ENCODE peak calls at places on chromosomes 3 and 15, in nine cellular contexts. One of them, this sample, is unnamed.
A peak's percentile ranks its signal among the peaks of the same experiment; 100 is the strongest.

GRCh38 chr15:78749831-78750230 is 61.4 kb downstream of the ADAMTS7 start:
- DNase-seq in cardiac fibroblast: no peak
- DNase-seq in stomach: no peak
- DNase-seq in NCI-H345: no peak
- DNase-seq in hypothalamus: no peak
- DNase-seq in substantia nigra: no peak
- DNase-seq in tibial artery: peak; percentile 15
- DNase-seq in H7: peak; percentile 18
- DNase-seq in activated CD4-positive, CD25-positive, alpha-beta regulatory T cell: no peak
- DNase-seq in this sample: no peak

GRCh38 chr15:78007965-78008886 is 69.3 kb downstream of the TBC1D2B start:
- DNase-seq in cardiac fibroblast: peak; percentile 84
- DNase-seq in stomach: peak; percentile 92
- DNase-seq in NCI-H345: no peak
- DNase-seq in hypothalamus: no peak
- DNase-seq in substantia nigra: no peak
- DNase-seq in tibial artery: peak; percentile 81
- DNase-seq in H7: no peak
- DNase-seq in activated CD4-positive, CD25-positive, alpha-beta regulatory T cell: no peak
- DNase-seq in this sample: no peak

GRCh38 chr3:184773341-184774186 is 38.4 kb upstream of the VPS8 start:
- DNase-seq in cardiac fibroblast: no peak
- DNase-seq in stomach: no peak
- DNase-seq in NCI-H345: no peak
- DNase-seq in hypothalamus: no peak
- DNase-seq in substantia nigra: no peak
- DNase-seq in tibial artery: no peak
- DNase-seq in H7: no peak
- DNase-seq in activated CD4-positive, CD25-positive, alpha-beta regulatory T cell: no peak
- DNase-seq in this sample: no peak

GRCh38 chr15:48522911-48523310 is 122.6 kb downstream of the FBN1 start:
- DNase-seq in cardiac fibroblast: no peak
- DNase-seq in stomach: no peak
- DNase-seq in NCI-H345: no peak
- DNase-seq in hypothalamus: no peak
- DNase-seq in substantia nigra: no peak
- DNase-seq in tibial artery: no peak
- DNase-seq in H7: no peak
- DNase-seq in activated CD4-positive, CD25-positive, alpha-beta regulatory T cell: no peak
- DNase-seq in this sample: no peak

GRCh38 chr3:57206423-57206822 is 6.6 kb upstream of the HESX1 start:
- DNase-seq in cardiac fibroblast: no peak
- DNase-seq in stomach: no peak
- DNase-seq in NCI-H345: no peak
- DNase-seq in hypothalamus: no peak
- DNase-seq in substantia nigra: no peak
- DNase-seq in tibial artery: no peak
- DNase-seq in H7: no peak
- DNase-seq in activated CD4-positive, CD25-positive, alpha-beta regulatory T cell: no peak
- DNase-seq in this sample: no peak

GRCh38 chr3:50639055-50639494 is 22.1 kb downstream of the MAPKAPK3 start:
- DNase-seq in cardiac fibroblast: peak; percentile 36
- DNase-seq in stomach: peak; percentile 31
- DNase-seq in NCI-H345: no peak
- DNase-seq in hypothalamus: no peak
- DNase-seq in substantia nigra: no peak
- DNase-seq in tibial artery: no peak
- DNase-seq in H7: no peak
- DNase-seq in activated CD4-positive, CD25-positive, alpha-beta regulatory T cell: no peak
- DNase-seq in this sample: no peak

GRCh38 chr3:148697311-148698189 is at the start of gene AGTR1:
- DNase-seq in cardiac fibroblast: peak; percentile 30
- DNase-seq in stomach: peak; percentile 28
- DNase-seq in NCI-H345: peak; percentile 12
- DNase-seq in hypothalamus: no peak
- DNase-seq in substantia nigra: no peak
- DNase-seq in tibial artery: peak; percentile 82
- DNase-seq in H7: peak; percentile 73
- DNase-seq in activated CD4-positive, CD25-positive, alpha-beta regulatory T cell: no peak
- DNase-seq in this sample: no peak

GRCh38 chr3:24323272-24323671 is 171.4 kb downstream of the THRB start:
- DNase-seq in cardiac fibroblast: no peak
- DNase-seq in stomach: no peak
- DNase-seq in NCI-H345: no peak
- DNase-seq in hypothalamus: no peak
- DNase-seq in substantia nigra: no peak
- DNase-seq in tibial artery: no peak
- DNase-seq in H7: no peak
- DNase-seq in activated CD4-positive, CD25-positive, alpha-beta regulatory T cell: no peak
- DNase-seq in this sample: no peak

GRCh38 chr3:16975083-16975482 is 90.3 kb downstream of the PLCL2 start:
- DNase-seq in cardiac fibroblast: no peak
- DNase-seq in stomach: no peak
- DNase-seq in NCI-H345: no peak
- DNase-seq in hypothalamus: no peak
- DNase-seq in substantia nigra: no peak
- DNase-seq in tibial artery: no peak
- DNase-seq in H7: no peak
- DNase-seq in activated CD4-positive, CD25-positive, alpha-beta regulatory T cell: no peak
- DNase-seq in this sample: no peak

GRCh38 chr3:55169161-55169560 is 241.3 kb upstream of the LRTM1 start:
- DNase-seq in cardiac fibroblast: no peak
- DNase-seq in stomach: no peak
- DNase-seq in NCI-H345: no peak
- DNase-seq in hypothalamus: no peak
- DNase-seq in substantia nigra: no peak
- DNase-seq in tibial artery: no peak
- DNase-seq in H7: no peak
- DNase-seq in activated CD4-positive, CD25-positive, alpha-beta regulatory T cell: no peak
- DNase-seq in this sample: no peak

GRCh38 chr3:14544282-14545250 is 4.4 kb upstream of the GRIP2 start:
- DNase-seq in cardiac fibroblast: no peak
- DNase-seq in stomach: no peak
- DNase-seq in NCI-H345: no peak
- DNase-seq in hypothalamus: no peak
- DNase-seq in substantia nigra: no peak
- DNase-seq in tibial artery: no peak
- DNase-seq in H7: no peak
- DNase-seq in activated CD4-positive, CD25-positive, alpha-beta regulatory T cell: no peak
- DNase-seq in this sample: no peak

GRCh38 chr3:107524214-107525100 is 1.7 kb downstream of the BBX start:
- DNase-seq in cardiac fibroblast: peak; percentile 61
- DNase-seq in stomach: peak; percentile 50
- DNase-seq in NCI-H345: no peak
- DNase-seq in hypothalamus: peak; percentile 21
- DNase-seq in substantia nigra: peak; percentile 3
- DNase-seq in tibial artery: peak; percentile 67
- DNase-seq in H7: peak; percentile 58
- DNase-seq in activated CD4-positive, CD25-positive, alpha-beta regulatory T cell: no peak
- DNase-seq in this sample: peak; percentile 23

GRCh38 chr15:90165659-90166489 is 35.3 kb upstream of the SEMA4B start:
- DNase-seq in cardiac fibroblast: peak; percentile 97
- DNase-seq in stomach: peak; percentile 87
- DNase-seq in NCI-H345: peak; percentile 79
- DNase-seq in hypothalamus: no peak
- DNase-seq in substantia nigra: no peak
- DNase-seq in tibial artery: peak; percentile 64
- DNase-seq in H7: no peak
- DNase-seq in activated CD4-positive, CD25-positive, alpha-beta regulatory T cell: no peak
- DNase-seq in this sample: no peak

GRCh38 chr15:44193651-44194396 is 1.2 kb downstream of the FRMD5 start:
- DNase-seq in cardiac fibroblast: peak; percentile 38
- DNase-seq in stomach: no peak
- DNase-seq in NCI-H345: peak; percentile 49
- DNase-seq in hypothalamus: no peak
- DNase-seq in substantia nigra: no peak
- DNase-seq in tibial artery: no peak
- DNase-seq in H7: peak; percentile 53
- DNase-seq in activated CD4-positive, CD25-positive, alpha-beta regulatory T cell: no peak
- DNase-seq in this sample: peak; percentile 20

GRCh38 chr15:89332446-89332845 is 2.2 kb downstream of the POLG start:
- DNase-seq in cardiac fibroblast: peak; percentile 37
- DNase-seq in stomach: no peak
- DNase-seq in NCI-H345: no peak
- DNase-seq in hypothalamus: no peak
- DNase-seq in substantia nigra: no peak
- DNase-seq in tibial artery: no peak
- DNase-seq in H7: peak; percentile 92
- DNase-seq in activated CD4-positive, CD25-positive, alpha-beta regulatory T cell: no peak
- DNase-seq in this sample: no peak

GRCh38 chr3:152610621-152611020 is 224.3 kb upstream of the P2RY1 start:
- DNase-seq in cardiac fibroblast: no peak
- DNase-seq in stomach: no peak
- DNase-seq in NCI-H345: no peak
- DNase-seq in hypothalamus: no peak
- DNase-seq in substantia nigra: no peak
- DNase-seq in tibial artery: no peak
- DNase-seq in H7: peak; percentile 13
- DNase-seq in activated CD4-positive, CD25-positive, alpha-beta regulatory T cell: no peak
- DNase-seq in this sample: no peak

GRCh38 chr3:171258316-171258715 is 201.9 kb downstream of the TNIK start:
- DNase-seq in cardiac fibroblast: peak; percentile 34
- DNase-seq in stomach: no peak
- DNase-seq in NCI-H345: no peak
- DNase-seq in hypothalamus: no peak
- DNase-seq in substantia nigra: no peak
- DNase-seq in tibial artery: no peak
- DNase-seq in H7: no peak
- DNase-seq in activated CD4-positive, CD25-positive, alpha-beta regulatory T cell: no peak
- DNase-seq in this sample: no peak

GRCh38 chr15:89749951-89750559 is 994 bp downstream of the MESP1 start:
- DNase-seq in cardiac fibroblast: no peak
- DNase-seq in stomach: peak; percentile 33
- DNase-seq in NCI-H345: peak; percentile 15
- DNase-seq in hypothalamus: no peak
- DNase-seq in substantia nigra: no peak
- DNase-seq in tibial artery: no peak
- DNase-seq in H7: no peak
- DNase-seq in activated CD4-positive, CD25-positive, alpha-beta regulatory T cell: no peak
- DNase-seq in this sample: no peak

GRCh38 chr3:12287727-12288465 is 974 bp upstream of the PPARG start:
- DNase-seq in cardiac fibroblast: peak; percentile 67
- DNase-seq in stomach: peak; percentile 63
- DNase-seq in NCI-H345: no peak
- DNase-seq in hypothalamus: no peak
- DNase-seq in substantia nigra: no peak
- DNase-seq in tibial artery: no peak
- DNase-seq in H7: peak; percentile 82
- DNase-seq in activated CD4-positive, CD25-positive, alpha-beta regulatory T cell: no peak
- DNase-seq in this sample: no peak

GRCh38 chr15:45201557-45202246 is 13.9 kb upstream of the SHF start:
- DNase-seq in cardiac fibroblast: no peak
- DNase-seq in stomach: no peak
- DNase-seq in NCI-H345: no peak
- DNase-seq in hypothalamus: no peak
- DNase-seq in substantia nigra: no peak
- DNase-seq in tibial artery: no peak
- DNase-seq in H7: no peak
- DNase-seq in activated CD4-positive, CD25-positive, alpha-beta regulatory T cell: no peak
- DNase-seq in this sample: no peak

GRCh38 chr3:57444469-57444868 is 99.7 kb downstream of the DNAH12 start:
- DNase-seq in cardiac fibroblast: no peak
- DNase-seq in stomach: no peak
- DNase-seq in NCI-H345: no peak
- DNase-seq in hypothalamus: no peak
- DNase-seq in substantia nigra: no peak
- DNase-seq in tibial artery: no peak
- DNase-seq in H7: no peak
- DNase-seq in activated CD4-positive, CD25-positive, alpha-beta regulatory T cell: no peak
- DNase-seq in this sample: no peak

GRCh38 chr3:143118630-143119008 is 952 bp upstream of the CHST2 start:
- DNase-seq in cardiac fibroblast: no peak
- DNase-seq in stomach: no peak
- DNase-seq in NCI-H345: no peak
- DNase-seq in hypothalamus: no peak
- DNase-seq in substantia nigra: no peak
- DNase-seq in tibial artery: no peak
- DNase-seq in H7: peak; percentile 29
- DNase-seq in activated CD4-positive, CD25-positive, alpha-beta regulatory T cell: no peak
- DNase-seq in this sample: no peak

GRCh38 chr15:83248151-83248851 is 36.2 kb downstream of the BNC1 start:
- DNase-seq in cardiac fibroblast: peak; percentile 82
- DNase-seq in stomach: no peak
- DNase-seq in NCI-H345: peak; percentile 53
- DNase-seq in hypothalamus: no peak
- DNase-seq in substantia nigra: no peak
- DNase-seq in tibial artery: no peak
- DNase-seq in H7: peak; percentile 28
- DNase-seq in activated CD4-positive, CD25-positive, alpha-beta regulatory T cell: no peak
- DNase-seq in this sample: no peak

GRCh38 chr3:124351430-124352142 is 359.7 kb upstream of the ROPN1 start:
- DNase-seq in cardiac fibroblast: peak; percentile 74
- DNase-seq in stomach: no peak
- DNase-seq in NCI-H345: peak; percentile 50
- DNase-seq in hypothalamus: no peak
- DNase-seq in substantia nigra: no peak
- DNase-seq in tibial artery: no peak
- DNase-seq in H7: peak; percentile 57
- DNase-seq in activated CD4-positive, CD25-positive, alpha-beta regulatory T cell: no peak
- DNase-seq in this sample: peak; percentile 43

GRCh38 chr15:88917764-88918163 is 4.6 kb upstream of the MFGE8 start:
- DNase-seq in cardiac fibroblast: no peak
- DNase-seq in stomach: no peak
- DNase-seq in NCI-H345: no peak
- DNase-seq in hypothalamus: no peak
- DNase-seq in substantia nigra: no peak
- DNase-seq in tibial artery: no peak
- DNase-seq in H7: no peak
- DNase-seq in activated CD4-positive, CD25-positive, alpha-beta regulatory T cell: no peak
- DNase-seq in this sample: no peak

GRCh38 chr3:18379647-18380046 is 45.5 kb downstream of the SATB1 start:
- DNase-seq in cardiac fibroblast: no peak
- DNase-seq in stomach: no peak
- DNase-seq in NCI-H345: no peak
- DNase-seq in hypothalamus: no peak
- DNase-seq in substantia nigra: no peak
- DNase-seq in tibial artery: no peak
- DNase-seq in H7: peak; percentile 13
- DNase-seq in activated CD4-positive, CD25-positive, alpha-beta regulatory T cell: no peak
- DNase-seq in this sample: no peak

GRCh38 chr3:188972313-188972712 is 199.5 kb upstream of the TPRG1 start:
- DNase-seq in cardiac fibroblast: no peak
- DNase-seq in stomach: no peak
- DNase-seq in NCI-H345: no peak
- DNase-seq in hypothalamus: no peak
- DNase-seq in substantia nigra: no peak
- DNase-seq in tibial artery: no peak
- DNase-seq in H7: no peak
- DNase-seq in activated CD4-positive, CD25-positive, alpha-beta regulatory T cell: no peak
- DNase-seq in this sample: no peak

GRCh38 chr3:30544811-30545210 is 61.6 kb upstream of the TGFBR2 start:
- DNase-seq in cardiac fibroblast: peak; percentile 90
- DNase-seq in stomach: no peak
- DNase-seq in NCI-H345: no peak
- DNase-seq in hypothalamus: no peak
- DNase-seq in substantia nigra: no peak
- DNase-seq in tibial artery: peak; percentile 54
- DNase-seq in H7: no peak
- DNase-seq in activated CD4-positive, CD25-positive, alpha-beta regulatory T cell: no peak
- DNase-seq in this sample: no peak

GRCh38 chr15:39167114-39168058 is 413.5 kb upstream of the THBS1 start:
- DNase-seq in cardiac fibroblast: peak; percentile 58
- DNase-seq in stomach: no peak
- DNase-seq in NCI-H345: no peak
- DNase-seq in hypothalamus: no peak
- DNase-seq in substantia nigra: no peak
- DNase-seq in tibial artery: no peak
- DNase-seq in H7: no peak
- DNase-seq in activated CD4-positive, CD25-positive, alpha-beta regulatory T cell: no peak
- DNase-seq in this sample: no peak

GRCh38 chr3:29466442-29466841 is 185.6 kb downstream of the RBMS3 start:
- DNase-seq in cardiac fibroblast: no peak
- DNase-seq in stomach: no peak
- DNase-seq in NCI-H345: no peak
- DNase-seq in hypothalamus: no peak
- DNase-seq in substantia nigra: no peak
- DNase-seq in tibial artery: no peak
- DNase-seq in H7: no peak
- DNase-seq in activated CD4-positive, CD25-positive, alpha-beta regulatory T cell: no peak
- DNase-seq in this sample: no peak

GRCh38 chr15:38069001-38069400 is 134.6 kb downstream of the TMCO5A start:
- DNase-seq in cardiac fibroblast: peak; percentile 72
- DNase-seq in stomach: peak; percentile 29
- DNase-seq in NCI-H345: no peak
- DNase-seq in hypothalamus: no peak
- DNase-seq in substantia nigra: no peak
- DNase-seq in tibial artery: no peak
- DNase-seq in H7: no peak
- DNase-seq in activated CD4-positive, CD25-positive, alpha-beta regulatory T cell: no peak
- DNase-seq in this sample: peak; percentile 61